ENCODE peak calls at places on chromosome 6, in ten cellular contexts. G is AG09319; O is neural crest cell; W is AG04450; B is cardiac muscle cell; K is mammary epithelial cell; J is sigmoid colon; L is CD8-positive, alpha-beta T cell; N is endodermal cell; E is upper lobe of right lung. R is an unnamed sample.

GRCh38 chr6:26457407-26457795 is 354 bp upstream of the BTN2A1 start:
- DNase-seq in G (no peak), O (peak), W (no peak), B (peak), K (no peak), J (peak), L (no peak), N (peak), E (no peak), R (no peak)

GRCh38 chr6:27370391-27370790 is 18.2 kb upstream of the ZNF391 start:
- DNase-seq in G (no peak), O (no peak), W (no peak), B (no peak), K (no peak), J (no peak), L (no peak), N (no peak), E (no peak), R (no peak)

GRCh38 chr6:37714836-37715425 is 17.2 kb upstream of the MDGA1 start:
- DNase-seq in G (no peak), O (no peak), W (no peak), B (no peak), K (no peak), J (no peak), L (no peak), N (no peak), E (no peak), R (no peak)

GRCh38 chr6:167815296-167815980 is 11.3 kb upstream of the AFDN start:
- DNase-seq in G (no peak), O (no peak), W (no peak), B (no peak), K (no peak), J (no peak), L (no peak), N (no peak), E (peak), R (no peak)

GRCh38 chr6:169592558-169592957 is 109.3 kb downstream of the WDR27 start:
- DNase-seq in G (no peak), O (no peak), W (peak), B (no peak), K (peak), J (no peak), L (no peak), N (no peak), E (no peak), R (no peak)

GRCh38 chr6:147067184-147067583 is 137.0 kb upstream of the STXBP5 start:
- DNase-seq in G (no peak), O (no peak), W (no peak), B (no peak), K (no peak), J (no peak), L (no peak), N (no peak), E (no peak), R (no peak)

GRCh38 chr6:1426416-1426815 is 37.0 kb downstream of the FOXF2 start:
- DNase-seq in G (no peak), O (no peak), W (no peak), B (no peak), K (no peak), J (no peak), L (no peak), N (no peak), E (no peak), R (no peak)

GRCh38 chr6:142602972-142603371 is 301.2 kb downstream of the ADGRG6 start:
- DNase-seq in G (no peak), O (no peak), W (no peak), B (no peak), K (no peak), J (no peak), L (no peak), N (no peak), E (no peak), R (no peak)

GRCh38 chr6:32883789-32884188 is 29.8 kb downstream of the PSMB9 start:
- DNase-seq in G (peak), O (no peak), W (no peak), B (peak), K (peak), J (peak), L (no peak), N (no peak), E (peak), R (no peak)

GRCh38 chr6:157974341-157974894 is 7.2 kb upstream of the SYNJ2 start:
- DNase-seq in G (no peak), O (no peak), W (no peak), B (no peak), K (no peak), J (no peak), L (no peak), N (peak), E (no peak), R (no peak)

GRCh38 chr6:138659998-138660397 is 113.6 kb upstream of the CCDC28A start:
- DNase-seq in G (no peak), O (no peak), W (no peak), B (no peak), K (no peak), J (no peak), L (no peak), N (no peak), E (no peak), R (no peak)

GRCh38 chr6:104537872-104538271 is 321.8 kb downstream of the HACE1 start:
- DNase-seq in G (no peak), O (no peak), W (no peak), B (no peak), K (no peak), J (no peak), L (no peak), N (no peak), E (no peak), R (no peak)

GRCh38 chr6:38453302-38453701 is 186.4 kb downstream of the BTBD9 start:
- DNase-seq in G (no peak), O (no peak), W (no peak), B (no peak), K (no peak), J (no peak), L (no peak), N (no peak), E (no peak), R (no peak)

GRCh38 chr6:77298298-77298697 is 165.0 kb downstream of the HTR1B start:
- DNase-seq in G (no peak), O (no peak), W (no peak), B (no peak), K (no peak), J (no peak), L (no peak), N (no peak), E (no peak), R (no peak)

GRCh38 chr6:147651249-147652063 is 143.0 kb downstream of the SAMD5 start:
- DNase-seq in G (peak), O (no peak), W (no peak), B (no peak), K (no peak), J (no peak), L (no peak), N (peak), E (no peak), R (peak)

GRCh38 chr6:127630800-127631199 is 53.8 kb downstream of the C6orf58 start:
- DNase-seq in G (no peak), O (no peak), W (no peak), B (no peak), K (no peak), J (no peak), L (no peak), N (no peak), E (no peak), R (no peak)

GRCh38 chr6:154623391-154623790 is 109.8 kb upstream of the SCAF8 start:
- DNase-seq in G (no peak), O (no peak), W (no peak), B (no peak), K (no peak), J (no peak), L (no peak), N (no peak), E (no peak), R (no peak)

GRCh38 chr6:161829186-161829794 is 555.4 kb upstream of the AGPAT4 start:
- DNase-seq in G (no peak), O (no peak), W (no peak), B (no peak), K (no peak), J (no peak), L (no peak), N (peak), E (no peak), R (no peak)

GRCh38 chr6:17940151-17940791 is 47.2 kb downstream of the KIF13A start:
- DNase-seq in G (no peak), O (no peak), W (no peak), B (no peak), K (no peak), J (no peak), L (no peak), N (no peak), E (no peak), R (no peak)

GRCh38 chr6:33692760-33693158 is 18.7 kb downstream of the UQCC2 start:
- DNase-seq in G (no peak), O (no peak), W (no peak), B (no peak), K (no peak), J (no peak), L (peak), N (no peak), E (no peak), R (no peak)

GRCh38 chr6:225121-225721 is 67.1 kb upstream of the DUSP22 start:
- DNase-seq in G (no peak), O (no peak), W (no peak), B (no peak), K (peak), J (no peak), L (peak), N (peak), E (peak), R (no peak)

GRCh38 chr6:146515212-146515611 is 28.4 kb upstream of the RAB32 start:
- DNase-seq in G (no peak), O (no peak), W (no peak), B (no peak), K (no peak), J (no peak), L (no peak), N (no peak), E (no peak), R (no peak)

GRCh38 chr6:162459985-162460384 is 267.6 kb downstream of the PRKN start:
- DNase-seq in G (no peak), O (no peak), W (no peak), B (no peak), K (no peak), J (no peak), L (no peak), N (no peak), E (no peak), R (no peak)

GRCh38 chr6:85416049-85416448 is 33.8 kb upstream of the NT5E start:
- DNase-seq in G (no peak), O (no peak), W (no peak), B (no peak), K (no peak), J (no peak), L (no peak), N (no peak), E (no peak), R (no peak)

GRCh38 chr6:150451767-150452641 is 83.2 kb downstream of the IYD start:
- DNase-seq in G (no peak), O (no peak), W (no peak), B (peak), K (no peak), J (no peak), L (no peak), N (no peak), E (no peak), R (no peak)

GRCh38 chr6:54048782-54049181 is 62.5 kb upstream of the MLIP start:
- DNase-seq in G (no peak), O (no peak), W (no peak), B (no peak), K (no peak), J (no peak), L (no peak), N (no peak), E (no peak), R (no peak)

GRCh38 chr6:160992323-160993314 is 1.1 kb downstream of the MAP3K4 start:
- DNase-seq in G (no peak), O (peak), W (no peak), B (peak), K (peak), J (no peak), L (peak), N (peak), E (no peak), R (no peak)

GRCh38 chr6:113642390-113642713 is 214.8 kb upstream of the MARCKS start:
- DNase-seq in G (no peak), O (no peak), W (no peak), B (no peak), K (no peak), J (no peak), L (no peak), N (no peak), E (no peak), R (no peak)

GRCh38 chr6:74137910-74138309 is 441.9 kb downstream of the CD109 start:
- DNase-seq in G (peak), O (no peak), W (peak), B (no peak), K (peak), J (no peak), L (no peak), N (no peak), E (no peak), R (peak)

GRCh38 chr6:361411-362132 is 30.0 kb upstream of the IRF4 start:
- DNase-seq in G (no peak), O (no peak), W (no peak), B (no peak), K (no peak), J (no peak), L (no peak), N (no peak), E (no peak), R (no peak)

GRCh38 chr6:138286698-138287097 is 68.4 kb upstream of the PBOV1 start:
- DNase-seq in G (no peak), O (no peak), W (no peak), B (no peak), K (no peak), J (no peak), L (no peak), N (no peak), E (no peak), R (no peak)

GRCh38 chr6:10613693-10614092 is 80.7 kb downstream of the C6orf52 start:
- DNase-seq in G (no peak), O (no peak), W (no peak), B (no peak), K (no peak), J (no peak), L (no peak), N (peak), E (no peak), R (no peak)

GRCh38 chr6:167272618-167273379 is 18.3 kb upstream of the UNC93A start:
- DNase-seq in G (no peak), O (no peak), W (no peak), B (no peak), K (no peak), J (no peak), L (no peak), N (peak), E (no peak), R (no peak)

GRCh38 chr6:42819803-42820508 is 38.1 kb downstream of the BICRAL start:
- DNase-seq in G (no peak), O (no peak), W (no peak), B (no peak), K (no peak), J (no peak), L (no peak), N (peak), E (no peak), R (no peak)
- TF ChIP-seq CTCF in G (peak), O (peak), W (peak), B (peak), K (peak), J (no peak), L (no peak), N (peak), E (peak), R (no peak)

DNA sequence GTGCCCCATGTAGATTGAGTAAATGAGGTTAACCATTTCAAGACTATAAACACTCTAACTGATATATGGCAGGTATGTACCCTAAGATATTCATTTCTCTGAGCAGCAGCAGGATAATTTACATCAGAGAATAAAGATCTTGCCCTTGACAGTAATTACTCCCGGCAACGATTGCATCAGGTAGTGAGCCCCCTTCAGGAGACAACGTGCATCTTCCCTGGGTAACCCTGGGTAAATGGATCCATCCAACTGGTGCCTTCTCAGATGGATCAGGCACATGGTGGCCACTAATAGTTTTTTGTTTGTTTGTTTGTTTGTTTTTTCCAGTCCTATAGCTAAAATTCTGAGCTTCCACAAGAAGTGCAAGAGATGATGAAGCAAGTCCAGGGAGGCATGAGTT is 469.4 kb upstream of the SLC35B3 start:
- DNase-seq in G (no peak), O (no peak), W (no peak), B (no peak), K (no peak), J (no peak), L (no peak), N (peak), E (no peak), R (no peak)
- TF ChIP-seq CTCF in G (no peak), O (peak), W (no peak), B (no peak), K (peak), J (no peak), L (no peak), N (peak), E (peak), R (peak)

GRCh38 chr6:83804886-83805285 is 48.3 kb upstream of the RIPPLY2 start:
- DNase-seq in G (no peak), O (no peak), W (no peak), B (no peak), K (no peak), J (no peak), L (no peak), N (no peak), E (no peak), R (no peak)
- TF ChIP-seq CTCF in G (no peak), O (peak), W (no peak), B (no peak), K (no peak), J (no peak), L (no peak), N (peak), E (no peak), R (no peak)

DNA sequence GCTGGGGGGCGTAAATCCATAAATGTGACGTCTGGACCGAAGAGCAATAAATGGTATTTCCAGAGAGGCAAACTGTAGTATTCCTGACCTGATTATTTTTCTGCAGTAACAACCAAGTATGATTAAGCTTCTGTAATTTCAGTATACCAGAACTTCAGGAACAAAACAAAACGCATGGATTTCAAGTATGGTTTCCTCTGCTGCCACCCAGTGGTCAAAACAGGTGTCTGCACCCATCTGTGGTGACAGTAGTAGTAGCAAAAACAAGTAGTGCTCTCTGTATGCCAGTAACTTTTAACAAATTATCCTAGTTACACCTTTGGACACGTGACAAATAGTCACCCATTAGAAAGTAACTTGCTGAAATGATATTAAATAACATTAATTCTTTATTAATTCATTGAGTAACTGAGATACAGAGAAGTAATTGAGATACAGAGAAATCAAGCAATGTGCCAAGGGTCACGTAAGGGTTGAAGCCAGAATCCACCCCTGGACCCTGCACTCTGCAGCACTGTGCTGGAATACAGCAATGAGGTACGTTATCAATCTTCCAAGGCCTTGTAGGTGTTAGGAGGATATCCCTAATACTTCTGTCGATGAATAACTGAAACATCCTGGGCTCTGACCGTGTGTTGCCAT is 7.9 kb downstream of the CALHM4 start:
- DNase-seq in G (no peak), O (peak), W (peak), B (peak), K (peak), J (peak), L (peak), N (peak), E (peak), R (peak)
- TF ChIP-seq CTCF in G (peak), O (peak), W (peak), B (peak), K (peak), J (peak), L (peak), N (peak), E (peak), R (peak)

GRCh38 chr6:159720708-159721107 is 6.6 kb upstream of the WTAP start:
- DNase-seq in G (no peak), O (no peak), W (no peak), B (peak), K (peak), J (no peak), L (no peak), N (peak), E (no peak), R (no peak)

GRCh38 chr6:159722655-159723054 is 4.7 kb upstream of the WTAP start:
- DNase-seq in G (no peak), O (no peak), W (no peak), B (no peak), K (no peak), J (no peak), L (no peak), N (no peak), E (no peak), R (no peak)

GRCh38 chr6:159718634-159719033 is 8.7 kb upstream of the WTAP start:
- DNase-seq in G (no peak), O (no peak), W (no peak), B (no peak), K (no peak), J (no peak), L (no peak), N (no peak), E (no peak), R (no peak)

GRCh38 chr6:159716247-159717086 is 10.8 kb upstream of the WTAP start:
- DNase-seq in G (peak), O (no peak), W (peak), B (no peak), K (peak), J (peak), L (no peak), N (no peak), E (no peak), R (peak)

GRCh38 chr6:159719287-159719686 is 8.0 kb upstream of the WTAP start:
- DNase-seq in G (no peak), O (no peak), W (no peak), B (no peak), K (no peak), J (no peak), L (no peak), N (no peak), E (no peak), R (no peak)
- TF ChIP-seq CTCF in G (no peak), O (no peak), W (no peak), B (no peak), K (no peak), J (no peak), L (no peak), N (no peak), E (no peak), R (no peak)

GRCh38 chr6:30744054-30744805 is at the start of gene IER3:
- DNase-seq in G (peak), O (peak), W (peak), B (peak), K (peak), J (peak), L (peak), N (peak), E (peak), R (no peak)
- TF ChIP-seq CTCF in G (peak), O (peak), W (peak), B (peak), K (peak), J (peak), L (peak), N (peak), E (peak), R (peak)

GRCh38 chr6:115545410-115545986 is 515.2 kb downstream of the FRK start:
- DNase-seq in G (no peak), O (peak), W (no peak), B (peak), K (no peak), J (no peak), L (no peak), N (peak), E (no peak), R (no peak)
- TF ChIP-seq CTCF in G (no peak), O (peak), W (no peak), B (no peak), K (no peak), J (no peak), L (no peak), N (peak), E (no peak), R (peak)

GRCh38 chr6:137268911-137269310 is 49.7 kb upstream of the IFNGR1 start:
- DNase-seq in G (no peak), O (no peak), W (no peak), B (no peak), K (no peak), J (no peak), L (no peak), N (no peak), E (no peak), R (no peak)
- TF ChIP-seq CTCF in G (no peak), O (no peak), W (no peak), B (no peak), K (no peak), J (no peak), L (no peak), N (no peak), E (no peak), R (no peak)